ENCODE peak calls at places on chromosomes 2 and 18, in five cellular contexts. K, P, O, H and N are unnamed samples.

GRCh38 chr2:62908145-62908544 is 142.5 kb upstream of the OTX1 start:
- DNase-seq in K (no peak), H (no peak), O (no peak), P (no peak), N (no peak)

GRCh38 chr2:240154606-240155005 is 14.1 kb upstream of the OTOS start:
- DNase-seq in P (no peak), K (no peak), H (no peak), O (no peak), N (no peak)

GRCh38 chr2:199659207-199659606 is 191.8 kb downstream of the FTCDNL1 start:
- DNase-seq in H (peak), O (no peak), K (no peak), P (peak), N (no peak)

GRCh38 chr2:217805679-217806479 is 196.9 kb downstream of the TNS1 start:
- DNase-seq in P (no peak), H (no peak), K (peak), O (peak), N (no peak)

GRCh38 chr2:96815326-96816126 is 542 bp upstream of the CNNM3 start:
- DNase-seq in K (no peak), H (peak), O (peak), P (peak), N (no peak)

GRCh38 chr2:71896385-71897144 is 251.1 kb downstream of the CYP26B1 start:
- DNase-seq in H (no peak), O (no peak), P (no peak), K (no peak), N (no peak)

GRCh38 chr2:237327191-237327590 is 86.8 kb downstream of the COL6A3 start:
- DNase-seq in O (no peak), H (no peak), K (no peak), P (no peak), N (no peak)

GRCh38 chr2:105802587-105802986 is 57.9 kb downstream of the NCK2 start:
- DNase-seq in P (no peak), H (no peak), O (no peak), K (no peak), N (no peak)

GRCh38 chr2:121253021-121253673 is 31.9 kb downstream of the TFCP2L1 start:
- DNase-seq in K (peak), P (no peak), H (no peak), O (no peak), N (no peak)

GRCh38 chr2:133504566-133505505 is 63.4 kb downstream of the NCKAP5 start:
- DNase-seq in K (no peak), O (peak), H (no peak), P (peak), N (no peak)

GRCh38 chr2:69741281-69742169 is at the start of gene ANXA4:
- DNase-seq in P (peak), H (peak), K (peak), O (peak), N (no peak)

GRCh38 chr2:156589381-156590079 is 153.4 kb downstream of the GPD2 start:
- DNase-seq in H (peak), K (no peak), O (no peak), P (peak), N (no peak)

GRCh38 chr2:99949530-99949929 is 192.9 kb downstream of the AFF3 start:
- DNase-seq in O (no peak), H (no peak), P (no peak), K (no peak), N (no peak)

GRCh38 chr2:62894966-62895631 is 155.5 kb upstream of the OTX1 start:
- DNase-seq in H (no peak), K (no peak), P (no peak), O (no peak), N (no peak)

GRCh38 chr2:79596403-79596802 is 83.6 kb downstream of the CTNNA2 start:
- DNase-seq in O (no peak), H (peak), P (no peak), K (no peak), N (no peak)

GRCh38 chr2:67256892-67257291 is 140.2 kb upstream of the ETAA1 start:
- DNase-seq in K (no peak), H (no peak), P (peak), O (no peak), N (peak)

GRCh38 chr2:149068225-149068995 is 29.9 kb downstream of the LYPD6B start:
- DNase-seq in H (no peak), P (peak), K (no peak), O (no peak), N (no peak)

GRCh38 chr18:6010284-6010683 is 115.0 kb upstream of the TMEM200C start:
- DNase-seq in H (no peak), P (no peak), O (no peak), K (no peak), N (no peak)

GRCh38 chr2:57720728-57721627 is 325.6 kb upstream of the VRK2 start:
- DNase-seq in K (no peak), H (peak), O (no peak), P (peak), N (peak)

GRCh38 chr18:48161911-48162698 is 231.6 kb upstream of the SMAD2 start:
- DNase-seq in H (peak), P (no peak), O (no peak), K (peak), N (no peak)

GRCh38 chr2:211836409-211836808 is 702.2 kb downstream of the ERBB4 start:
- DNase-seq in P (no peak), O (no peak), H (no peak), K (no peak), N (no peak)

GRCh38 chr2:203909192-203909945 is 27.2 kb upstream of the ICOS start:
- DNase-seq in O (no peak), K (no peak), P (peak), H (peak), N (peak)

GRCh38 chr2:163729874-163730273 is 5.9 kb downstream of the FIGN start:
- DNase-seq in O (no peak), H (peak), P (no peak), K (no peak), N (no peak)

GRCh38 chr2:84888401-84889276 is 7.8 kb upstream of the TRABD2A start:
- DNase-seq in H (no peak), P (peak), K (peak), O (no peak), N (peak)

GRCh38 chr2:72871880-72872279 is 15.3 kb upstream of the SPR start:
- DNase-seq in O (no peak), H (no peak), K (no peak), P (no peak), N (no peak)

GRCh38 chr2:140274891-140275290 is 1494.7 kb upstream of the NXPH2 start:
- DNase-seq in H (no peak), K (no peak), P (no peak), O (no peak), N (no peak)

GRCh38 chr2:48425402-48425801 is 104.6 kb upstream of the STON1 start:
- DNase-seq in K (no peak), H (no peak), P (no peak), O (no peak), N (no peak)

GRCh38 chr18:54835944-54836343 is 7.7 kb downstream of the RAB27B start:
- DNase-seq in O (no peak), P (no peak), K (no peak), H (no peak), N (no peak)

GRCh38 chr2:26033270-26033768 is 565 bp upstream of the RAB10 start:
- DNase-seq in H (peak), P (peak), O (peak), K (no peak), N (no peak)

GRCh38 chr2:34738691-34739090 is 1139.6 kb upstream of the FAM98A start:
- DNase-seq in K (no peak), P (no peak), H (peak), O (no peak), N (no peak)

GRCh38 chr2:28766070-28766469 is 14.4 kb downstream of the PPP1CB start:
- DNase-seq in O (no peak), P (no peak), H (no peak), K (no peak), N (no peak)
- H3K4me3 ChIP-seq in O (no peak), P (no peak), H (no peak), K (no peak), N (no peak)

GRCh38 chr2:55045685-55046221 is 4.5 kb downstream of the RTN4 start:
- DNase-seq in O (no peak), P (no peak), H (no peak), K (no peak), N (no peak)
- H3K4me3 ChIP-seq in O (no peak), P (peak), H (peak), K (no peak), N (peak)

GRCh38 chr2:151974997-151975396 is 123.8 kb downstream of the CACNB4 start:
- DNase-seq in O (no peak), K (no peak), H (no peak), P (no peak), N (no peak)

GRCh38 chr2:151972176-151973012 is 126.5 kb downstream of the CACNB4 start:
- DNase-seq in O (no peak), H (no peak), K (no peak), P (no peak), N (no peak)

GRCh38 chr2:151971301-151972072 is 127.4 kb downstream of the CACNB4 start:
- DNase-seq in O (no peak), P (no peak), K (no peak), H (no peak), N (no peak)

GRCh38 chr2:151973901-151974199 is 125.0 kb downstream of the CACNB4 start:
- DNase-seq in K (no peak), P (peak), H (peak), O (no peak), N (no peak)

GRCh38 chr2:151973013-151973900 is 125.6 kb downstream of the CACNB4 start:
- DNase-seq in K (no peak), P (no peak), H (no peak), O (no peak), N (no peak)
- H3K4me3 ChIP-seq in K (no peak), P (no peak), H (no peak), O (no peak), N (no peak)

DNA sequence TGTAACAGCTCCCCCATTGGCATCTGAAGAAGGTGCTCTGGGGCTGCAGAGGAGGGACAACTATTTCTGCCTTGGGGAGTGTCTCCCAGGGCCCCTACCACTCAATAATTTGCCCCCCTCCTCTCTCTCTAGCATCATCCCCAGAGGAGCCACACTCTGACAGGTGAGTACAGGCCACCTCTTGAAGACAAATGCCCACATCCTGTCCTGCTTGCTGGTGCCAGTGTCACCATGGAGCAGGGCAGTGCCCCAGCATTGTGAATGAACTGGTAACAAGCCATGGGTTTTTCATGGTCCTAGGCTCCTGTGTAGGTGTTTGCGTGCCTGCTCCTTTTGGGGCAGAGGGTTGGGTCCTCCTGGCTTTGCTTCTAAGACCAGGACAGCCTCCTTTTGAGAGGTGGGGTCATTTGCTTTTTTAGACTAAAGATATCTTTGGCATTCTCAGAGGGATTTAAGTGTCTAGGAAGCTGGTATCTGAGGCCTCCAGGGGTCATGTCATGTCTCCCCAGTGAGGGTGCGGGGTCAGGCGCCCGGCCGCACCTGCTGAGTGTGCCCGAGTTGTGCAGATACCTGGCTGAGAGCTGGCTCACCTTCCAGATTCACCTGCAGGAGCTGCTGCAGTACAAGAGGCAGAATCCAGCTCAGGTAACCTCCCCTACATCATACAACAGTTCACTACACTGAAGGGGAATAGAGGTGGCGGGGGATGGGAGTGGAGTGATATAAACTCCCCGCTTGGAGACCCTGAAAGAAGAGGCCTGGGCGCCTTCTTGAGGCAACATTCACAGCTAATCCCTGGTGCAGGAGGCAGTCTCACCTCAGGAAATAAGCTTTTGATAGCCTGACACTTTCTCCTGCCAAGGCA is 1.8 kb downstream of the RETREG2 start:
- DNase-seq in K (peak), H (no peak), O (no peak), P (no peak), N (no peak)
- H3K4me3 ChIP-seq in K (no peak), H (no peak), O (no peak), P (no peak), N (no peak)

GRCh38 chr2:64213607-64214275 is 69.5 kb upstream of the PELI1 start:
- DNase-seq in O (no peak), P (no peak), K (no peak), H (no peak), N (no peak)
- H3K4me3 ChIP-seq in O (no peak), P (no peak), K (no peak), H (no peak), N (no peak)

GRCh38 chr2:6926071-6926732 is 9.0 kb downstream of the RNF144A start:
- DNase-seq in H (no peak), K (no peak), P (no peak), O (no peak), N (no peak)
- H3K4me3 ChIP-seq in H (no peak), K (no peak), P (no peak), O (no peak), N (no peak)

GRCh38 chr2:16666453-16666801 is 793 bp upstream of the CYRIA start:
- DNase-seq in K (no peak), H (peak), P (peak), O (no peak), N (peak)
- H3K4me3 ChIP-seq in K (peak), H (peak), P (no peak), O (no peak), N (peak)

DNA sequence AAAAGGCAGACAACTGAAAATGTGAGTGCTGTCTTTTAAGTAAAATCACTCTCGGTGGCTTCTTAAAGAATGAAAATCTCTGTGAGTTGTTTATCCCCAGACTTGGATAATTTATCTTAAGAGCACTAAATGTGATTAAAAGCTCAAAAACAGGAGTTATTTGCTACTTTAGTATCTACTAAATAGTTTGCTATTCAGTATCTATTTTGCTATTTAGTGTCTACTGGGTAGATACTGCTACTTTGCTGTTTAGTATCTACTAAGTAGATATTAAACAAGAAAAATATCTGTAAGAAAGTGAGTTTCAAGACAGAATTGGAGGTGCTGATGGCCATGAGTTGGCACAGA is 1.4 kb upstream of the KCNG3 start:
- DNase-seq in H (no peak), P (no peak), O (no peak), K (no peak), N (no peak)
- H3K4me3 ChIP-seq in H (peak), P (no peak), O (no peak), K (no peak), N (no peak)

GRCh38 chr18:74283646-74284045 is 8.1 kb downstream of the CYB5A start:
- DNase-seq in H (no peak), O (no peak), P (no peak), K (no peak), N (no peak)

GRCh38 chr18:74283255-74283554 is 8.6 kb downstream of the CYB5A start:
- DNase-seq in P (no peak), O (no peak), K (no peak), H (no peak), N (no peak)

GRCh38 chr18:74282359-74283254 is 9.2 kb downstream of the CYB5A start:
- DNase-seq in K (no peak), H (peak), P (no peak), O (no peak), N (no peak)

GRCh38 chr18:74281011-74281638 is 10.6 kb downstream of the CYB5A start:
- DNase-seq in O (no peak), K (no peak), H (peak), P (no peak), N (no peak)

DNA sequence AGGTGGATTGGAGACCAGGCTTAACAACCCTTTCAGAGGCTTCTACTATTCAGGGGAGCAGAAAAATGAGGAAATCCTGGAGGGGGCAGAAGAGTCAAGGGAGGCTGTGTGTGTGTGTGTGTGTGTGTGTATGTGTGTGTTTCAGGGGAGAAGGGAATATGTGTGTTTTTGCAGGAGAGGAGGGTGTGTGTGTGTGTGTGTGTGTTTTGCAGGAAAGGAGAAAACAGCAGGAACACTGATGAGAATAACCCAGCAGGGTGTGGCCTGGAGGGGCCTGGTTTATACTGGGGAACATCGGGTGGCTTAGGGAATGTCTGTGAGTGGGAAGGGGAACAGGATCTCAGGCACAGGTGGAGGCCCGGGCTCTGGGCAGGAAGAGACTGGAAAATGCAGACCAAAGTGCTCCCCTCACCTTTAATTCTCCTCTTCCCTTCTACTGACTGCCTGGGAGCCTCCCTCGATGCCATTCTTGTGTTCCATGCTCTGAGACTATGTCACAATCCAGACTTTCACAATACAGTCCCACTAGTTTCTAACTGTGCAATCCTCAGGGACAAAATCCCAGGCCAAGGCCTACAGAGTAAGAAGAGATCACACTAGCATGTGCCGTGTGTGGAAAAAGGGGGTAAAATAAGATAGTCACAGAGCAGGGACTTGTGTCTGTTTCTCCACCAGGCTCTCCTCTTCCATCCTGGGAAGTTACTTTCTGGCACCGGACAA is 10.0 kb downstream of the CYB5A start:
- DNase-seq in K (peak), O (no peak), H (no peak), P (no peak), N (no peak)
- H3K4me3 ChIP-seq in K (no peak), O (no peak), H (peak), P (no peak), N (no peak)